ENCODE peak calls at places on chromosomes 6 and 20, in ten cellular contexts. One of them, this sample, is unnamed.

GRCh38 chr6:159887146-159887545 is 3.6 kb upstream of the MAS1 start:
- DNase-seq in CD8-positive, alpha-beta T cell: no peak
- DNase-seq in NCI-H460: no peak
- DNase-seq in cardiac muscle cell: no peak
- DNase-seq in mesendoderm: no peak
- DNase-seq in HS-5: no peak
- DNase-seq in heart right ventricle: no peak
- DNase-seq in ACHN: no peak
- DNase-seq in A549: no peak
- DNase-seq in NCI-H1092: no peak
- DNase-seq in this sample: no peak

GRCh38 chr6:105453968-105454367 is 51.1 kb upstream of the PREP start:
- DNase-seq in CD8-positive, alpha-beta T cell: no peak
- DNase-seq in NCI-H460: no peak
- DNase-seq in cardiac muscle cell: no peak
- DNase-seq in mesendoderm: no peak
- DNase-seq in HS-5: no peak
- DNase-seq in heart right ventricle: no peak
- DNase-seq in ACHN: no peak
- DNase-seq in A549: no peak
- DNase-seq in NCI-H1092: no peak
- DNase-seq in this sample: no peak

GRCh38 chr20:35129647-35130069 is 17.5 kb downstream of the EDEM2 start:
- DNase-seq in CD8-positive, alpha-beta T cell: no peak
- DNase-seq in NCI-H460: peak; percentile 53
- DNase-seq in cardiac muscle cell: peak; percentile 46
- DNase-seq in mesendoderm: no peak
- DNase-seq in HS-5: no peak
- DNase-seq in heart right ventricle: no peak
- DNase-seq in ACHN: no peak
- DNase-seq in A549: peak; percentile 56
- DNase-seq in NCI-H1092: no peak
- DNase-seq in this sample: no peak

GRCh38 chr6:15953152-15953880 is 175.6 kb upstream of the MYLIP start:
- DNase-seq in CD8-positive, alpha-beta T cell: no peak
- DNase-seq in NCI-H460: no peak
- DNase-seq in cardiac muscle cell: peak; percentile 89
- DNase-seq in mesendoderm: peak; percentile 41
- DNase-seq in HS-5: peak; percentile 13
- DNase-seq in heart right ventricle: no peak
- DNase-seq in ACHN: no peak
- DNase-seq in A549: no peak
- DNase-seq in NCI-H1092: no peak
- DNase-seq in this sample: no peak

GRCh38 chr6:5457983-5458683 is 196.8 kb downstream of the FARS2 start:
- DNase-seq in CD8-positive, alpha-beta T cell: no peak
- DNase-seq in NCI-H460: no peak
- DNase-seq in cardiac muscle cell: no peak
- DNase-seq in mesendoderm: no peak
- DNase-seq in HS-5: no peak
- DNase-seq in heart right ventricle: no peak
- DNase-seq in ACHN: peak; percentile 59
- DNase-seq in A549: no peak
- DNase-seq in NCI-H1092: peak; percentile 80
- DNase-seq in this sample: peak; percentile 15

GRCh38 chr6:44010411-44011349 is 116.6 kb downstream of the MRPL14 start:
- DNase-seq in CD8-positive, alpha-beta T cell: no peak
- DNase-seq in NCI-H460: no peak
- DNase-seq in cardiac muscle cell: peak; percentile 85
- DNase-seq in mesendoderm: no peak
- DNase-seq in HS-5: peak; percentile 95
- DNase-seq in heart right ventricle: peak; percentile 58
- DNase-seq in ACHN: peak; percentile 98
- DNase-seq in A549: no peak
- DNase-seq in NCI-H1092: peak; percentile 58
- DNase-seq in this sample: peak; percentile 74

GRCh38 chr20:57397693-57398108 is 6.5 kb downstream of the RBM38 start:
- DNase-seq in CD8-positive, alpha-beta T cell: peak; percentile 57
- DNase-seq in NCI-H460: no peak
- DNase-seq in cardiac muscle cell: no peak
- DNase-seq in mesendoderm: no peak
- DNase-seq in HS-5: no peak
- DNase-seq in heart right ventricle: no peak
- DNase-seq in ACHN: no peak
- DNase-seq in A549: no peak
- DNase-seq in NCI-H1092: no peak
- DNase-seq in this sample: no peak

GRCh38 chr20:24984963-24985640 is 7.4 kb downstream of the APMAP start:
- DNase-seq in CD8-positive, alpha-beta T cell: no peak
- DNase-seq in NCI-H460: no peak
- DNase-seq in cardiac muscle cell: no peak
- DNase-seq in mesendoderm: no peak
- DNase-seq in HS-5: no peak
- DNase-seq in heart right ventricle: no peak
- DNase-seq in ACHN: no peak
- DNase-seq in A549: no peak
- DNase-seq in NCI-H1092: no peak
- DNase-seq in this sample: no peak

GRCh38 chr6:81148726-81149125 is 603.8 kb downstream of the TENT5A start:
- DNase-seq in CD8-positive, alpha-beta T cell: no peak
- DNase-seq in NCI-H460: no peak
- DNase-seq in cardiac muscle cell: peak; percentile 21
- DNase-seq in mesendoderm: no peak
- DNase-seq in HS-5: no peak
- DNase-seq in heart right ventricle: no peak
- DNase-seq in ACHN: no peak
- DNase-seq in A549: no peak
- DNase-seq in NCI-H1092: no peak
- DNase-seq in this sample: no peak

GRCh38 chr6:112710710-112711109 is 363.6 kb downstream of the RFPL4B start:
- DNase-seq in CD8-positive, alpha-beta T cell: no peak
- DNase-seq in NCI-H460: no peak
- DNase-seq in cardiac muscle cell: no peak
- DNase-seq in mesendoderm: no peak
- DNase-seq in HS-5: no peak
- DNase-seq in heart right ventricle: no peak
- DNase-seq in ACHN: no peak
- DNase-seq in A549: no peak
- DNase-seq in NCI-H1092: no peak
- DNase-seq in this sample: no peak

GRCh38 chr6:2448826-2449571 is 203.6 kb upstream of the GMDS start:
- DNase-seq in CD8-positive, alpha-beta T cell: no peak
- DNase-seq in NCI-H460: peak; percentile 76
- DNase-seq in cardiac muscle cell: peak; percentile 90
- DNase-seq in mesendoderm: peak; percentile 84
- DNase-seq in HS-5: peak; percentile 58
- DNase-seq in heart right ventricle: no peak
- DNase-seq in ACHN: peak; percentile 71
- DNase-seq in A549: peak; percentile 75
- DNase-seq in NCI-H1092: peak; percentile 17
- DNase-seq in this sample: peak; percentile 45

GRCh38 chr20:58021481-58021880 is 207.0 kb downstream of the ANKRD60 start:
- DNase-seq in CD8-positive, alpha-beta T cell: no peak
- DNase-seq in NCI-H460: no peak
- DNase-seq in cardiac muscle cell: peak; percentile 7
- DNase-seq in mesendoderm: peak; percentile 71
- DNase-seq in HS-5: no peak
- DNase-seq in heart right ventricle: peak; percentile 66
- DNase-seq in ACHN: no peak
- DNase-seq in A549: peak; percentile 42
- DNase-seq in NCI-H1092: no peak
- DNase-seq in this sample: no peak

GRCh38 chr6:147322299-147323162 is 118.3 kb downstream of the STXBP5 start:
- DNase-seq in CD8-positive, alpha-beta T cell: no peak
- DNase-seq in NCI-H460: no peak
- DNase-seq in cardiac muscle cell: peak; percentile 61
- DNase-seq in mesendoderm: no peak
- DNase-seq in HS-5: peak; percentile 41
- DNase-seq in heart right ventricle: no peak
- DNase-seq in ACHN: no peak
- DNase-seq in A549: no peak
- DNase-seq in NCI-H1092: no peak
- DNase-seq in this sample: no peak

GRCh38 chr20:38685853-38686473 is 38.3 kb upstream of the SLC32A1 start:
- DNase-seq in CD8-positive, alpha-beta T cell: no peak
- DNase-seq in NCI-H460: peak; percentile 48
- DNase-seq in cardiac muscle cell: peak; percentile 69
- DNase-seq in mesendoderm: peak; percentile 69
- DNase-seq in HS-5: no peak
- DNase-seq in heart right ventricle: peak; percentile 44
- DNase-seq in ACHN: peak; percentile 58
- DNase-seq in A549: peak; percentile 10
- DNase-seq in NCI-H1092: no peak
- DNase-seq in this sample: peak; percentile 72

GRCh38 chr6:113697642-113698410 is 159.3 kb upstream of the MARCKS start:
- DNase-seq in CD8-positive, alpha-beta T cell: no peak
- DNase-seq in NCI-H460: no peak
- DNase-seq in cardiac muscle cell: peak; percentile 86
- DNase-seq in mesendoderm: no peak
- DNase-seq in HS-5: peak; percentile 77
- DNase-seq in heart right ventricle: no peak
- DNase-seq in ACHN: peak; percentile 66
- DNase-seq in A549: no peak
- DNase-seq in NCI-H1092: no peak
- DNase-seq in this sample: peak; percentile 13

This sample was measured in Calu3.